ENCODE peak calls at places on chromosomes 11 and 22, in six cellular contexts. G is HFFc6, W is fibroblast of villous mesenchyme, J is transverse colon, H is right atrium auricular region, N is foreskin fibroblast. V is an unnamed sample.

GRCh38 chr11:2527621-2528291 is 82.9 kb downstream of the KCNQ1 start:
- DNase-seq in H (no peak), W (no peak), J (peak), N (no peak), G (no peak), V (no peak)

GRCh38 chr11:11611381-11611780 is 10.4 kb downstream of the GALNT18 start:
- DNase-seq in J (no peak), N (no peak), H (no peak), G (no peak), W (no peak), V (no peak)

GRCh38 chr11:15551897-15552851 is 437.5 kb downstream of the INSC start:
- DNase-seq in J (no peak), W (no peak), H (no peak), N (no peak), G (no peak), V (no peak)

GRCh38 chr11:10906521-10906920 is 48.7 kb upstream of the ZBED5 start:
- DNase-seq in G (peak), N (peak), W (peak), J (no peak), H (no peak), V (no peak)

GRCh38 chr11:71241721-71242259 is 10.6 kb downstream of the SHANK2 start:
- DNase-seq in G (no peak), W (no peak), H (no peak), N (no peak), J (no peak), V (no peak)

GRCh38 chr11:9489366-9489765 is 28.6 kb downstream of the ZNF143 start:
- DNase-seq in N (peak), J (no peak), G (peak), H (no peak), W (no peak), V (no peak)

GRCh38 chr11:17267576-17267975 is 9.0 kb upstream of the NUCB2 start:
- DNase-seq in J (no peak), G (peak), N (no peak), W (peak), H (no peak), V (no peak)

GRCh38 chr11:114180301-114181055 is 115.7 kb upstream of the NNMT start:
- DNase-seq in N (no peak), H (no peak), G (no peak), W (peak), J (peak), V (no peak)

GRCh38 chr11:13775471-13775870 is 107.0 kb downstream of the FAR1 start:
- DNase-seq in H (no peak), J (peak), W (no peak), N (no peak), G (no peak), V (no peak)

GRCh38 chr11:64923151-64923661 is 1.3 kb upstream of the PPP2R5B start:
- DNase-seq in N (no peak), W (no peak), H (no peak), G (no peak), J (no peak), V (no peak)

GRCh38 chr11:78576549-78577097 is 2.0 kb upstream of the NARS2 start:
- DNase-seq in W (no peak), G (no peak), J (no peak), H (no peak), N (no peak), V (no peak)

GRCh38 chr22:47046411-47047065 is 284.1 kb downstream of the TBC1D22A start:
- DNase-seq in N (no peak), H (no peak), G (no peak), J (no peak), W (no peak), V (no peak)

GRCh38 chr22:21762712-21763581 is 27.4 kb upstream of the YPEL1 start:
- DNase-seq in W (no peak), G (no peak), N (no peak), H (no peak), J (no peak), V (no peak)

GRCh38 chr22:44957267-44957905 is 52.4 kb downstream of the PHF21B start:
- DNase-seq in J (no peak), N (no peak), W (no peak), G (no peak), H (no peak), V (no peak)
- TF ChIP-seq CTCF in J (no peak), N (peak), W (no peak), G (peak), H (no peak), V (peak)

DNA sequence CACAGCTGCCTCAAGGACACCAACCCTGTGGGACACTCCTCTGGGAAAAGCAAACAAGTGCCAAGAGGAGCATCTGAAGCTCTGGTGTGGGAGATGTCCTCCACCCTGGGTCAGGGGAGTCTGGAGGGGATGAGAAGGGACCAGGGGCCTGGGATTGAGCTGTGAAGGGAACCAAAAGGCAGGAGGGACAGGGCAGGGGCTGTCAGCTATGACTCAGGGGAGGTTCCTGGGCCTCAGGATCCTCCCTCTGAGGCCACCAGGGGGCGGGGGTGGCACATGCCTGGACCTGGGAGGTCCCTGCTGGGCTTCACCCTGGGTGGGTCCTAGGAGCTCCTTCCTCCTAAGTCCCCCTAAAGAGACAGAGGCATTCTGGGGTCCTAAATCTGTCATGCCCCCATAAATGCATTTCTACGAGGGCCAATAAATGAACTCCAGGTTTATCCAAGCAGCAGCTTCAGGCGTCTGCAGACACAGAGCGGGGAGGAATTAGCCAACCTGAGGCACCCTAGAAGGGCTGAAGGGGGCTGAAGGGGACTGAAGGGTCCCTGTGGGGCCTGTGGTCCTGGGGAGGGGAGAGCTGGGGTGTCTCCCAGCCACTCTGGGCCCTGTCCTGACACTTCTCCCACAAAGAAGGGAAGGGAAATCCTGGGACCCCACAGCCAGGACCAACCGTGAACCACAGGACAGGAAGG is 31.9 kb upstream of the IGLL5 start:
- DNase-seq in H (no peak), J (peak), W (peak), G (no peak), N (peak), V (no peak)
- TF ChIP-seq CTCF in H (no peak), J (peak), W (peak), G (peak), N (peak), V (peak)

DNA sequence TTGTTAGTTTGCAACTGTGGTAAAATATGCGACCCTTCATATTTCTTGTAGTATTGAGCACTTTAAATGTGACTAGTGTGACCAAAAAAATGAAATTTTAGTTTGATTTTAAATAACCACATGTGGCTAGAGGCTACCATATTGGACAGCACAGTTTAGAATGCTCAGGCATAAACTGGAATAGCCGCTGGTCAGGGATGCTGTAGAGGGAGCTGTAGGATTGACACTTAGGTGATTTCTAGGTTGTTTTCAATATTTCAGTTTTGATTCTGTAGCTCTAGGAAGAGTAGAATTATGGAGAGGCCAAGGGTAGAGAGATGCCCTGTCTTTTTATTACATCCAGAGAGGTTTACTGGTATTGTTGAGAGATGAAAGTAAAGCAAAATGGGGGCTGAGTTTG is 10.8 kb upstream of the VSIG10L2 start:
- DNase-seq in W (no peak), J (no peak), G (no peak), N (no peak), H (no peak), V (no peak)
- TF ChIP-seq CTCF in W (no peak), J (no peak), G (no peak), N (no peak), H (no peak), V (peak)

DNA sequence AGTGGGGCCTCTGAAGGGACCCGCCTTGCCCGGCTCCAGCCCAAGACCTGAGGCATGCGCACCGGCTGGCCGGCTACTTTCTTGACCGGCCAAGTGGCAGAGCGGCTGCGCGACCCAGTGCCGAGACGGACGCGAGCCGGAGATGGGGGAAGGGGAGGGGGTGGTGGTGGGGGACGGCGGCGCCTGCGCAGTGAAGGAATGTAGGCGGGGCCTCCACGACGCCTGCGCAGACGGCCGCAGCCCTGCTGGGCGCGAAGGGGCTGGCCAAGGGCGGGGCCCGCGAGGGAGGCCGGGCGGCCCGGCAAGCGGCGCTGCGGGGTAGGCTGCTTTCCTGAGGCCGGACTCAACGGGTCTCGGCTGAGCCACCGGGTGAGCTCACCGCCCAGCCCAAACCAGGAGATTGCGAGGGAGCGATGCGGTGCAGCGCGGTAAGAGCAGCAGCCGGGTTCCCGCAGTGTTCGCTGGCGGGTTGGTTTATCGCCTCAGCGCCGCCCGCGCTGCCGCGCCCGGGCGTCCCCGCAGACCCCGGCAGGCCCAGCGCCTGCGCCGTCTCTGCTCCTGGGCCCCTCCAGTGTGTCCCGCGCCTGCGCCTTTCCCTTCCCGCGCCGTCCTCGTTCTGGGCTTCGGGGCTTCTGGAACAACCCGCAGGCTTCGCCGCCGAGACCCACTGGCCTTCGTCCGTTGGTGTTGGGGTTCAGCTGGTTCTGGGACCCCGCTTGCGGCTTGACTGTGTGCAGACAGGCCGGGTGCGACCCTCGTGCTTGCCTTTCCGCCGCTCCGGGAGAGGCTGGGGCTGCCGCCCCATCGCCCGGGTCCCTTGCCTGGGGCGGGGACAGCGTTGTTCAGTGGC is at the start of gene SPECC1L:
- DNase-seq in W (peak), N (peak), J (peak), H (peak), G (peak), V (peak)
- TF ChIP-seq CTCF in W (peak), N (no peak), J (peak), H (no peak), G (peak), V (peak)

DNA sequence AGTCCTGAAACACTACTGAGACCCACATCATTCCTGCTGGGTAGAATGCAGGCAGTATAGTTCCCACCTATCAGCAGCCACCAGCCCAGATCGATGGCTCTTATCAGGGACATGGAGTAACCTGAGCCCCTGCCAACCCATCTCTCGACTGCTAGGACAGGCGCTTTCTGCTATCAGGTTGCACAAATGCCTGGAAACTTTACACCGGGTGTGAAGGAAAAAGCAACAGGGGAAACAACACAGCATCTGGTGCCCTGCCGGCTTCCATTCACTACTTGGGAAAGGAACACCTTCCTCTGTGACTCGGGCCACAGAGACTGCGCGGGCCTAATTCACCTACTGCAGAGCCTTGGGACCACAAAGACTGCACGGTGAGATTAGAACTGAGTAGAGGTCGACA is 18.5 kb downstream of the RBFOX2 start:
- DNase-seq in G (no peak), J (no peak), W (no peak), H (no peak), N (no peak), V (no peak)
- TF ChIP-seq CTCF in G (no peak), J (no peak), W (no peak), H (no peak), N (no peak), V (no peak)

GRCh38 chr11:32581556-32581955 is 2.1 kb upstream of the EIF3M start:
- DNase-seq in N (no peak), G (no peak), H (no peak), J (no peak), W (no peak), V (no peak)

GRCh38 chr11:32583451-32584271 is at the start of gene EIF3M:
- DNase-seq in H (peak), G (peak), W (peak), J (peak), N (peak), V (peak)

GRCh38 chr11:32584921-32585320 is 1.3 kb downstream of the EIF3M start:
- DNase-seq in W (no peak), N (no peak), J (no peak), G (no peak), H (no peak), V (no peak)

GRCh38 chr11:32580967-32581366 is 2.7 kb upstream of the EIF3M start:
- DNase-seq in J (no peak), N (peak), W (no peak), H (no peak), G (no peak), V (no peak)

DNA sequence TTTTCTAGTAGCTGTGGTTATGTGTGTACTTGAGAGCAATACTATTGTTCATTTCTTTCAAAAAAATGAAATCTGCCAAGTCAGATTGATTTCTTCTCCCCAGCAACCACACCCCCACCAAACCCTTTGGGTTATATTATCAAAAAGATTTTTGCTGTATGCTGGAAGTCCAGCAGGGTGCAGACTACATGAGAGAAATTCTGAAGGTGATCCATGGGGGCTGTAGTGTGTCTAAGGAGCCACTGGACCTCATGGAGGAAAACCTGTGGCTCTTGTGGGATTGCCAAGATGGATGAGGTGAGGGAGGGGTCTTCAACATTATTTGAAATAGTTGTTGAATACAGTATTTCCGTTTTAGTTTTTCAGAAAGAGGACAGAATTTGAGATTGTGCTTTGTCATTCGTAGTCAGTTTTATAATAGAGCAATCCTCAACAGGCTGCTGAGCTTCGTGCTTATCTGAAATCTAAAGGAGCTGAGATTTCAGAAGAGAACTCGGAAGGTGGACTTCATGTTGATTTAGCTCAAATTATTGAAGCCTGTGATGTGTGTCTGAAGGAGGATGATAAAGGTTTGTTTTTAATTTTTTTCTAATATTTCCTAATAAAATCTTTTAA is 3.1 kb downstream of the EIF3M start:
- DNase-seq in W (peak), G (peak), J (no peak), N (no peak), H (no peak), V (no peak)
- TF ChIP-seq CTCF in W (peak), G (peak), J (no peak), N (peak), H (no peak), V (peak)

GRCh38 chr22:39559456-39560105 is 11.0 kb upstream of the CACNA1I start:
- DNase-seq in J (no peak), G (peak), N (peak), W (no peak), H (no peak), V (no peak)
- TF ChIP-seq CTCF in J (peak), G (peak), N (peak), W (peak), H (no peak), V (peak)

GRCh38 chr11:33635161-33635560 is 65.5 kb downstream of the C11orf91 start:
- DNase-seq in J (no peak), W (peak), N (peak), H (peak), G (no peak), V (peak)

GRCh38 chr11:33631749-33632091 is 68.9 kb downstream of the C11orf91 start:
- DNase-seq in G (no peak), N (no peak), J (no peak), H (no peak), W (no peak), V (no peak)

GRCh38 chr11:33633251-33634003 is 67.2 kb downstream of the C11orf91 start:
- DNase-seq in G (peak), W (peak), N (peak), J (peak), H (no peak), V (peak)

GRCh38 chr11:33634291-33634834 is 66.3 kb downstream of the C11orf91 start:
- DNase-seq in J (no peak), N (peak), W (peak), H (no peak), G (peak), V (peak)

GRCh38 chr11:33630936-33631748 is 69.5 kb downstream of the C11orf91 start:
- DNase-seq in G (no peak), J (no peak), W (no peak), N (no peak), H (no peak), V (peak)
- TF ChIP-seq CTCF in G (peak), J (no peak), W (no peak), N (no peak), H (no peak), V (no peak)

GRCh38 chr22:49536571-49537131 is 291.0 kb downstream of the BRD1 start:
- DNase-seq in W (no peak), H (no peak), G (no peak), J (no peak), N (no peak), V (no peak)
- TF ChIP-seq CTCF in W (no peak), H (no peak), G (no peak), J (no peak), N (no peak), V (no peak)

V was measured in osteocyte.